ENCODE peak calls at places on chromosomes 3 and 15, in four cellular contexts. F is mammary epithelial cell, Y is breast epithelium, V is OCI-LY7. R is an unnamed sample.

GRCh38 chr3:31077826-31078225 is 183.4 kb upstream of the GADL1 start:
- DNase-seq in V (no peak), F (peak; percentile 55), Y (no peak), R (no peak)

GRCh38 chr3:20104167-20104661 is 64.0 kb downstream of the KAT2B start:
- DNase-seq in Y (no peak), V (no peak), F (no peak), R (no peak)

GRCh38 chr3:192082733-192083660 is 622.0 kb downstream of the PYDC2 start:
- DNase-seq in V (no peak), F (peak; percentile 43), Y (no peak), R (no peak)

GRCh38 chr3:172213168-172213567 is 173.8 kb downstream of the FNDC3B start:
- DNase-seq in Y (no peak), F (peak; percentile 90), V (no peak), R (no peak)

GRCh38 chr3:88807471-88808090 is 299.8 kb upstream of the EPHA3 start:
- DNase-seq in V (no peak), F (peak; percentile 72), Y (no peak), R (no peak)

GRCh38 chr3:135678386-135678785 is 287.1 kb upstream of the PPP2R3A start:
- DNase-seq in Y (no peak), V (no peak), F (no peak), R (no peak)

GRCh38 chr15:81268340-81268739 is 55.6 kb downstream of the STARD5 start:
- DNase-seq in Y (no peak), F (no peak), V (no peak), R (no peak)

GRCh38 chr3:151305081-151305777 is 11.4 kb downstream of the GPR87 start:
- DNase-seq in F (peak; percentile 99), Y (peak; percentile 93), V (no peak), R (no peak)

GRCh38 chr3:196178993-196179379 is 32.2 kb downstream of the ZDHHC19 start:
- DNase-seq in Y (no peak), V (no peak), F (no peak), R (no peak)

GRCh38 chr3:84547971-84548970 is 410.5 kb upstream of the CADM2 start:
- DNase-seq in V (peak; percentile 30), F (peak; percentile 16), Y (no peak), R (no peak)

GRCh38 chr15:93459396-93459795 is 370.4 kb upstream of the RGMA start:
- DNase-seq in V (no peak), F (no peak), Y (no peak), R (no peak)

GRCh38 chr3:43185656-43186375 is 79.9 kb upstream of the POMGNT2 start:
- DNase-seq in F (peak; percentile 45), Y (no peak), V (no peak), R (no peak)

GRCh38 chr15:78194568-78194925 is 39.8 kb downstream of the ACSBG1 start:
- DNase-seq in V (no peak), Y (no peak), F (no peak), R (no peak)

GRCh38 chr3:25604107-25604805 is 60.5 kb downstream of the TOP2B start:
- DNase-seq in F (peak; percentile 71), Y (no peak), V (no peak), R (no peak)

GRCh38 chr3:25603703-25604102 is 61.0 kb downstream of the TOP2B start:
- DNase-seq in V (no peak), F (no peak), Y (no peak), R (no peak)
- H3K27ac ChIP-seq in V (no peak overlapping the region), F (no peak overlapping the region), Y (no peak overlapping the region), R (peak overlapping the region; percentile 20)

GRCh38 chr3:124157000-124157712 is 165.2 kb upstream of the ROPN1 start:
- DNase-seq in V (no peak), F (no peak), Y (no peak), R (no peak)
- TF ChIP-seq CTCF in V (no peak), F (no peak), Y (no peak), R (no peak)

DNA sequence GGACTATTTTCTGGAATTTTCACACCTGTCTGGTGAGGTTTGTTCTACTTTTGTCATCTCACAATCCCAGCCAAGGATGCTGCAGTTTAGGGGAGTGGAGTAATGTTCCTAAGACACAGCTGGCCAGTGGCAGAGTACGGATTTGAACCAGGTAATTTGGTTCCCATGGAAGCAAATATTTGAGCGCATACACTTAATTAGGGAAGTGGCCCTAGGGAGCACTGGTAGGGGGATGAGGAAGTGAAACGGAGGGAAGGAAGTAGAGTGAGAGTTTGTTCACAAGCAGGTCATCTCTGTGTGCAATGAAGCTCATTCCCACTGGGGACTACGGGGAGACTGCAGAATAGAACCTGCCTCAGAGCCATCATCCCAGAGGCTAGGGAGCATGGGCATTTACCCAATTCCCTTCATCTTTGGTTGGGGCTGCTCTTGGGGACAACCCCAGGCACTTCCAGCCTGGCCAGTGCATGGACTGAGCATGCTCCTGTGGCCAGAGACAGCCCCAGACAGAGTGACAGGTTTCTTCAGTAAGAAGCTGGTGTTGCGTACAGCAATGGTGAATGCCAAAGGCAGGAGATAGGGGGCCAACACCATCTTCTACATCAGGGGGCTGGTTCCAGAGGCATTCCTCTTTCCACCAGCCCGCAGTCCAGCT is 317.2 kb upstream of the PROK2 start:
- DNase-seq in V (peak; percentile 80), F (no peak), Y (no peak), R (no peak)
- H3K27ac ChIP-seq in V (no peak overlapping the region), F (no peak overlapping the region), Y (no peak overlapping the region), R (no peak overlapping the region)

GRCh38 chr15:85006201-85006600 is 24.5 kb downstream of the PDE8A start:
- DNase-seq in Y (no peak), V (no peak), F (no peak), R (no peak)
- TF ChIP-seq CTCF in Y (no peak), V (no peak), F (no peak), R (no peak)

R was measured in dorsolateral prefrontal cortex.